ENCODE peak calls at places on chromosomes 16 and 17, in five cellular contexts. H, S, Y, A and T are unnamed samples.

GRCh38 chr16:31273676-31274075 is 13.9 kb downstream of the ITGAM start:
- DNase-seq in H (no peak), S (no peak), Y (no peak), A (no peak), T (no peak)

GRCh38 chr16:17358846-17359245 is 111.9 kb downstream of the XYLT1 start:
- DNase-seq in H (no peak), S (no peak), Y (no peak), A (no peak), T (no peak)

GRCh38 chr16:69143116-69143515 is 10.7 kb downstream of the UTP4 start:
- DNase-seq in H (peak; percentile 23), S (no peak), Y (no peak), A (no peak), T (no peak)

GRCh38 chr17:10013360-10014112 is 108.5 kb upstream of the RCVRN start:
- DNase-seq in H (no peak), S (peak; percentile 8), Y (no peak), A (no peak), T (no peak)

GRCh38 chr16:80569440-80570105 is 28.8 kb downstream of the DYNLRB2 start:
- DNase-seq in H (no peak), S (peak; percentile 75), Y (no peak), A (peak; percentile 3), T (no peak)

GRCh38 chr17:40329981-40330794 is 21.2 kb downstream of the RARA start:
- DNase-seq in H (no peak), S (no peak), Y (peak; percentile 79), A (no peak), T (peak; percentile 77)

GRCh38 chr17:57862990-57863667 is 13.3 kb upstream of the MRPS23 start:
- DNase-seq in H (peak; percentile 62), S (no peak), Y (no peak), A (no peak), T (no peak)

GRCh38 chr17:76388966-76389888 is 4.8 kb downstream of the SPHK1 start:
- DNase-seq in H (no peak), S (no peak), Y (no peak), A (no peak), T (no peak)